ENCODE peak calls at places on chromosomes 13 and 19, in six cellular contexts. N, A, J, W, C and H are unnamed samples.

GRCh38 chr19:11580665-11581418 is 3.4 kb upstream of the ACP5 start:
- DNase-seq in A (peak; percentile 3), J (peak; percentile 65), W (peak; percentile 23), N (no peak), C (no peak), H (no peak)

GRCh38 chr13:113527272-113527958 is 36.9 kb upstream of the DCUN1D2 start:
- DNase-seq in A (no peak), J (no peak), N (no peak), W (no peak), C (no peak), H (no peak)

GRCh38 chr13:90968510-90968909 is 379.0 kb upstream of the MIR17HG start:
- DNase-seq in N (no peak), J (no peak), W (peak; percentile 40), C (peak; percentile 4), A (no peak), H (no peak)

GRCh38 chr13:95378603-95379002 is 77.4 kb upstream of the ABCC4 start:
- DNase-seq in C (no peak), A (no peak), N (no peak), W (no peak), J (no peak), H (no peak)

GRCh38 chr13:26601669-26602068 is 44.2 kb downstream of the WASF3 start:
- DNase-seq in A (peak; percentile 43), W (peak; percentile 69), C (no peak), J (no peak), N (no peak), H (no peak)

GRCh38 chr19:364496-365287 is 20.1 kb upstream of the MIER2 start:
- DNase-seq in N (no peak), C (no peak), J (no peak), A (no peak), W (no peak), H (no peak)

GRCh38 chr13:112653821-112654220 is 36.0 kb upstream of the ATP11A start:
- DNase-seq in C (no peak), W (no peak), A (no peak), J (no peak), N (no peak), H (no peak)

GRCh38 chr13:56622840-56623239 is 517.9 kb upstream of the PRR20A start:
- DNase-seq in A (no peak), W (no peak), N (no peak), C (no peak), J (no peak), H (no peak)

GRCh38 chr19:9348253-9348652 is 14.6 kb upstream of the ZNF177 start:
- DNase-seq in W (no peak), C (no peak), N (no peak), A (no peak), J (no peak), H (no peak)

GRCh38 chr13:46861959-46862358 is 34.9 kb downstream of the HTR2A start:
- DNase-seq in J (no peak), C (no peak), A (no peak), N (no peak), W (no peak), H (no peak)

GRCh38 chr13:67048084-67048792 is 181.9 kb downstream of the PCDH9 start:
- DNase-seq in C (no peak), W (no peak), J (no peak), N (no peak), A (peak; percentile 93), H (no peak)

GRCh38 chr19:10899171-10899653 is 27.9 kb downstream of the CARM1 start:
- DNase-seq in A (no peak), J (no peak), W (no peak), C (no peak), N (no peak), H (no peak)

GRCh38 chr19:39701291-39701690 is 3.0 kb upstream of the LGALS14 start:
- DNase-seq in N (no peak), J (no peak), C (no peak), W (no peak), A (no peak), H (no peak)

GRCh38 chr19:38264486-38265212 is at the start of gene SPINT2:
- DNase-seq in A (no peak), J (no peak), C (peak; percentile 96), N (no peak), W (peak; percentile 26), H (no peak)

GRCh38 chr19:7787141-7787540 is 24.1 kb downstream of the CLEC4M start:
- DNase-seq in W (no peak), N (no peak), J (no peak), C (peak; percentile 85), A (no peak), H (no peak)

GRCh38 chr19:1445932-1446712 is 3.8 kb upstream of the APC2 start:
- DNase-seq in C (peak; percentile 99), J (no peak), W (no peak), N (no peak), A (no peak), H (no peak)

GRCh38 chr19:33831835-33832234 is 35.2 kb downstream of the KCTD15 start:
- DNase-seq in N (no peak), W (no peak), C (no peak), J (peak; percentile 50), A (no peak), H (no peak)

GRCh38 chr13:42981317-42981716 is 10.7 kb downstream of the EPSTI1 start:
- DNase-seq in N (no peak), C (no peak), W (peak; percentile 43), A (no peak), J (no peak), H (no peak)

GRCh38 chr19:53586277-53586691 is 45.5 kb upstream of the DPRX start:
- DNase-seq in C (no peak), W (no peak), A (no peak), N (no peak), J (no peak), H (no peak)

GRCh38 chr13:26497991-26498423 is 59.5 kb upstream of the WASF3 start:
- DNase-seq in N (no peak), J (no peak), W (peak; percentile 96), A (peak; percentile 91), C (no peak), H (no peak)

DNA sequence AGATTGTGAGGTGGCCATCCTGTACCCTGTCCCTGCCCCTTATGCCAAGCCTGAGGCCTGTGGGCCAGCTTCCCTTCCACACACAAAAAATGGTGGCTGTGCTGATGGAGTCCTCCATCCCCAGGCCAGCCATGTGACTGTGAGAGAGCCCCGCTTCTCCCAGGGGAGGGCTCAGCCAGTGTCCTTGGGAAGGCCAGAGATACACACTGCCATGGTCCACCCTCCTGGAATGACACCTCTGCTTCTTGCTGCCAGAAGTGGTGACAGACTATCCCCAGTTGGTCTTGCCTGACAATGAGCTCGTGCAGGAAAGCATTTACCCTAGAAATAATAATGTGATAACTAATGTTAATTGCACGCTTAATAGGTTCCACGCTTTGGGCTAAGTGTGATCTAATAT is 38.0 kb downstream of the FAM124A start:
- DNase-seq in W (no peak), C (no peak), N (no peak), A (no peak), J (no peak), H (no peak)
- H3K4me3 ChIP-seq in W (no peak overlapping the region), C (no peak overlapping the region), N (no peak overlapping the region), A (no peak overlapping the region), J (no peak overlapping the region), H (no peak overlapping the region)

GRCh38 chr13:28477709-28477973 is 17.3 kb downstream of the FLT1 start:
- DNase-seq in A (no peak), N (no peak), W (no peak), C (no peak), J (no peak), H (no peak)

GRCh38 chr13:28475916-28476725 is 18.8 kb downstream of the FLT1 start:
- DNase-seq in W (peak; percentile 93), N (no peak), A (peak; percentile 85), J (no peak), C (no peak), H (no peak)

GRCh38 chr13:28479005-28479404 is 15.9 kb downstream of the FLT1 start:
- DNase-seq in J (no peak), A (no peak), C (no peak), W (no peak), N (no peak), H (no peak)

GRCh38 chr13:28476919-28477708 is 17.8 kb downstream of the FLT1 start:
- DNase-seq in W (no peak), A (no peak), J (no peak), C (no peak), N (no peak), H (no peak)

DNA sequence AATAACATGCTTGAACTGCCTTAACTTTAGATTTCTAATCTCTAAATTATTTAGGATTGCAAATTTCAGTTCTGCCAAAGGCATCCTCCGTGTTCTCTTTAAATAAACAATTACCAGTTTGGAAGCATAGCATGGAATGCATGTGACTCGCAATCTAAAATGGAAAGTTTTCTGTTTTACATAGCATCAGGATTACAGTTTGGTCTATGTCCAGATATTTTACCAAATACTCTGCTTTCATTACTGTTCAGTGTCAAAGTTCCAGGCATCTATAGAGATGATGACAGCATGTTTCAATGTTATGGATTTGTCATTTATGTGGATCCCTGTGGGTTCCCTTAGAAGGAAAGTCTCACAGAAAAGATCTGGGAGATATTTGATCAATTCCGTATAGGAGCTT is 16.8 kb downstream of the FLT1 start:
- DNase-seq in W (peak; percentile 74), N (no peak), A (no peak), C (no peak), J (no peak), H (no peak)
- H3K4me3 ChIP-seq in W (peak overlapping the region; percentile 5), N (no peak overlapping the region), A (no peak overlapping the region), C (no peak overlapping the region), J (no peak overlapping the region), H (no peak overlapping the region)

DNA sequence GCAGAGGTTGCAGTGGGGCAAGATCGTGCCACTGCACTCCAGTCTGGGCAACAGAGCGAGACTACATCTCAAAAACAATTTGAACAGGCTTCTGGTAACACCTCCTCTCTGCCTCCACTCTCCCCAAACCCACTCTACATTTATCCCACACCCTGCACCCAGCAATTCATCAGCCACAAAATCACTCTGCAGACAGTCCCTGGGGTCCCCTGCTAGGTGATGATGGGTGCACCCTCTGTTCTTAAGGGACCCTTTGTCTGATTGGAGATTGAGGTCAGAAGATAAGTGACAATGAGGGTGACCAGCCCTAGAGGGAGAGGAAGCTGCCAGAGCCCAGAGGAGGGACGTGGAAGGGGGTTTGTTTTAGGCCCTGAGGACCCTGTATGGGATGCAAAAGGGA is 2.2 kb downstream of the BCL3 start:
- DNase-seq in J (no peak), A (no peak), C (no peak), N (no peak), W (no peak), H (peak; percentile 7)
- H3K4me3 ChIP-seq in J (peak overlapping the region; percentile 61), A (no peak overlapping the region), C (no peak overlapping the region), N (peak overlapping the region; percentile 21), W (peak overlapping the region; percentile 99), H (peak overlapping the region; percentile 16)

DNA sequence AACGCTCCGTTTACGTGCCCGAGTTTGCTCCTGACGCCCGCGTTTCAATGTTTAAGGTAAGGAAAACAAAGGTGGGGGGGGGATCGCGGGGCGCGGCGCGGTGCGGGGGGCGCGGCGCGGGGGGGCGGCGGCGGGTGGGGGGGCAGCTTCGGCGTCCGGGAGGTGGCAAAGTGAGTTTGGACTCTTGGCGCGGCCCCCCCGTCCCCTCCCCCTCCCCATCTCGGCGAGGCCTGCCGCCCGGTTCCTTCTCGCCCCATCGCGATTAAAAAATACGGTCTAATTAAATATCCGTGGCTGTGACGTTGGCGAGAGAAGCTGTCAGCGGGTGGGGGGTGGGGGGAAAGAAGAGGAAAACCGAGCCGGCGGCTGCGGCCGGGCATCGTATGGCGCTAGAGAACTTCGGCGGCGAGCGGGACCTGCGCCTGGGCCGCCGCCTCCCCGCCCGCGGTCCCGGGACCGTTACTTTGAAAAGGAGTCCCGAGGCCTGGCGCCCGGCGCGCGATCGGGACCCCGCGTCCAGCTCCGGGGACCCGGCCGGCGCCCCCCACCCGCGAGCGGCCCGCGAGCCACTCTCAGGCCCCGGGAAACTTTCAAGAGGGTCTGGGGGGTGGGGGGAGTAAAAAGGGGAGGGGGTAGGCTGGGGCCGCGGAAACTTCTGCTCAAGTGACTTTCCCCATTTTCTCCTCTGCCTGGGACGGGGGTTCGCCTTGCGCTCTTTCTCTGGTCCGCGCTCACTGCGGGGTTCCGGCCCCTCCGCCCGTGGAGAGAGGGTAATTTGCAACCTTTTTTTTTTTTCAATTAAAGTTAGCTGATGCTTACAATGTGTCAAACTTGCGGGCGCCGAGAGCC is 146.3 kb upstream of the ZNF536 start:
- DNase-seq in J (no peak), N (no peak), A (no peak), W (peak; percentile 45), C (peak; percentile 80), H (no peak)
- H3K4me3 ChIP-seq in J (peak overlapping the region; percentile 30), N (peak overlapping the region; percentile 35), A (peak overlapping the region; percentile 27), W (peak overlapping the region; percentile 76), C (peak overlapping the region; percentile 40), H (no peak overlapping the region)